ENCODE peak calls at places on chromosome 5, in five cellular contexts. One of them, this sample, is unnamed.
A peak's percentile ranks its signal among the peaks of the same experiment; 100 is the strongest.

GRCh38 chr5:59588922-59589321 is 304.6 kb downstream of the PDE4D start:
- DNase-seq in activated CD8-positive, alpha-beta T cell treated with anti-CD3 and anti-CD28 coated beads, Interleukin-2, amount 10 ng/mL, durations not matched to agents 7 days and 5 days: no peak
- DNase-seq in heart left ventricle: no peak
- DNase-seq in substantia nigra: no peak
- DNase-seq in naive B cell: no peak
- DNase-seq in this sample: no peak

GRCh38 chr5:178435321-178436238 is 154.6 kb downstream of the COL23A1 start:
- DNase-seq in activated CD8-positive, alpha-beta T cell treated with anti-CD3 and anti-CD28 coated beads, Interleukin-2, amount 10 ng/mL, durations not matched to agents 7 days and 5 days: no peak
- DNase-seq in substantia nigra: no peak
- DNase-seq in naive B cell: no peak
- DNase-seq in heart left ventricle: no peak
- DNase-seq in this sample: peak; percentile 31

GRCh38 chr5:178576591-178577351 is 13.4 kb downstream of the COL23A1 start:
- DNase-seq in naive B cell: no peak
- DNase-seq in heart left ventricle: no peak
- DNase-seq in substantia nigra: no peak
- DNase-seq in activated CD8-positive, alpha-beta T cell treated with anti-CD3 and anti-CD28 coated beads, Interleukin-2, amount 10 ng/mL, durations not matched to agents 7 days and 5 days: no peak
- DNase-seq in this sample: no peak

GRCh38 chr5:52956915-52957747 is 32.0 kb upstream of the ITGA2 start:
- DNase-seq in substantia nigra: no peak
- DNase-seq in heart left ventricle: no peak
- DNase-seq in activated CD8-positive, alpha-beta T cell treated with anti-CD3 and anti-CD28 coated beads, Interleukin-2, amount 10 ng/mL, durations not matched to agents 7 days and 5 days: no peak
- DNase-seq in naive B cell: no peak
- DNase-seq in this sample: no peak

GRCh38 chr5:122694884-122695283 is 80.0 kb upstream of the SNX2 start:
- DNase-seq in substantia nigra: no peak
- DNase-seq in activated CD8-positive, alpha-beta T cell treated with anti-CD3 and anti-CD28 coated beads, Interleukin-2, amount 10 ng/mL, durations not matched to agents 7 days and 5 days: no peak
- DNase-seq in naive B cell: no peak
- DNase-seq in heart left ventricle: no peak
- DNase-seq in this sample: no peak

GRCh38 chr5:151080620-151081425 is at the start of gene TNIP1:
- DNase-seq in naive B cell: peak; percentile 99
- DNase-seq in substantia nigra: peak; percentile 82
- DNase-seq in heart left ventricle: peak; percentile 96
- DNase-seq in activated CD8-positive, alpha-beta T cell treated with anti-CD3 and anti-CD28 coated beads, Interleukin-2, amount 10 ng/mL, durations not matched to agents 7 days and 5 days: peak; percentile 93
- DNase-seq in this sample: peak; percentile 94

GRCh38 chr5:173663810-173664526 is 47.5 kb upstream of the BOD1 start:
- DNase-seq in heart left ventricle: peak; percentile 54
- DNase-seq in activated CD8-positive, alpha-beta T cell treated with anti-CD3 and anti-CD28 coated beads, Interleukin-2, amount 10 ng/mL, durations not matched to agents 7 days and 5 days: no peak
- DNase-seq in naive B cell: no peak
- DNase-seq in substantia nigra: no peak
- DNase-seq in this sample: no peak

GRCh38 chr5:179258001-179258921 is 87.0 kb downstream of the ADAMTS2 start:
- DNase-seq in heart left ventricle: peak; percentile 19
- DNase-seq in activated CD8-positive, alpha-beta T cell treated with anti-CD3 and anti-CD28 coated beads, Interleukin-2, amount 10 ng/mL, durations not matched to agents 7 days and 5 days: no peak
- DNase-seq in substantia nigra: no peak
- DNase-seq in naive B cell: no peak
- DNase-seq in this sample: no peak

GRCh38 chr5:101686541-101686940 is 609.5 kb downstream of the SLCO4C1 start:
- DNase-seq in heart left ventricle: no peak
- DNase-seq in naive B cell: no peak
- DNase-seq in activated CD8-positive, alpha-beta T cell treated with anti-CD3 and anti-CD28 coated beads, Interleukin-2, amount 10 ng/mL, durations not matched to agents 7 days and 5 days: no peak
- DNase-seq in substantia nigra: no peak
- DNase-seq in this sample: no peak

GRCh38 chr5:131209506-131210191 is 38.9 kb downstream of the LYRM7 start:
- DNase-seq in heart left ventricle: no peak
- DNase-seq in activated CD8-positive, alpha-beta T cell treated with anti-CD3 and anti-CD28 coated beads, Interleukin-2, amount 10 ng/mL, durations not matched to agents 7 days and 5 days: peak; percentile 62
- DNase-seq in substantia nigra: no peak
- DNase-seq in naive B cell: peak; percentile 91
- DNase-seq in this sample: peak; percentile 58

GRCh38 chr5:35151151-35151920 is 79.0 kb downstream of the PRLR start:
- DNase-seq in heart left ventricle: no peak
- DNase-seq in substantia nigra: no peak
- DNase-seq in naive B cell: no peak
- DNase-seq in activated CD8-positive, alpha-beta T cell treated with anti-CD3 and anti-CD28 coated beads, Interleukin-2, amount 10 ng/mL, durations not matched to agents 7 days and 5 days: no peak
- DNase-seq in this sample: no peak

GRCh38 chr5:14491505-14491904 is 90.1 kb upstream of the OTULINL start:
- DNase-seq in activated CD8-positive, alpha-beta T cell treated with anti-CD3 and anti-CD28 coated beads, Interleukin-2, amount 10 ng/mL, durations not matched to agents 7 days and 5 days: no peak
- DNase-seq in substantia nigra: no peak
- DNase-seq in naive B cell: no peak
- DNase-seq in heart left ventricle: peak; percentile 55
- DNase-seq in this sample: no peak

GRCh38 chr5:66661149-66661548 is 65.0 kb downstream of the MAST4 start:
- DNase-seq in activated CD8-positive, alpha-beta T cell treated with anti-CD3 and anti-CD28 coated beads, Interleukin-2, amount 10 ng/mL, durations not matched to agents 7 days and 5 days: no peak
- DNase-seq in substantia nigra: no peak
- DNase-seq in naive B cell: no peak
- DNase-seq in heart left ventricle: peak; percentile 69
- DNase-seq in this sample: no peak

GRCh38 chr5:173140769-173141168 is 3.6 kb upstream of the BNIP1 start:
- DNase-seq in naive B cell: no peak
- DNase-seq in activated CD8-positive, alpha-beta T cell treated with anti-CD3 and anti-CD28 coated beads, Interleukin-2, amount 10 ng/mL, durations not matched to agents 7 days and 5 days: no peak
- DNase-seq in heart left ventricle: no peak
- DNase-seq in substantia nigra: no peak
- DNase-seq in this sample: no peak

GRCh38 chr5:148523139-148523538 is 131.2 kb downstream of the HTR4 start:
- DNase-seq in activated CD8-positive, alpha-beta T cell treated with anti-CD3 and anti-CD28 coated beads, Interleukin-2, amount 10 ng/mL, durations not matched to agents 7 days and 5 days: no peak
- DNase-seq in substantia nigra: no peak
- DNase-seq in heart left ventricle: no peak
- DNase-seq in naive B cell: no peak
- DNase-seq in this sample: no peak

GRCh38 chr5:89123607-89124006 is 240.6 kb upstream of the MEF2C start:
- DNase-seq in heart left ventricle: no peak
- DNase-seq in activated CD8-positive, alpha-beta T cell treated with anti-CD3 and anti-CD28 coated beads, Interleukin-2, amount 10 ng/mL, durations not matched to agents 7 days and 5 days: no peak
- DNase-seq in substantia nigra: no peak
- DNase-seq in naive B cell: no peak
- DNase-seq in this sample: no peak

GRCh38 chr5:45038366-45038987 is 229.7 kb downstream of the MRPS30 start:
- DNase-seq in heart left ventricle: no peak
- DNase-seq in activated CD8-positive, alpha-beta T cell treated with anti-CD3 and anti-CD28 coated beads, Interleukin-2, amount 10 ng/mL, durations not matched to agents 7 days and 5 days: no peak
- DNase-seq in substantia nigra: no peak
- DNase-seq in naive B cell: no peak
- DNase-seq in this sample: no peak

GRCh38 chr5:59536875-59537274 is 356.7 kb downstream of the PDE4D start:
- DNase-seq in activated CD8-positive, alpha-beta T cell treated with anti-CD3 and anti-CD28 coated beads, Interleukin-2, amount 10 ng/mL, durations not matched to agents 7 days and 5 days: no peak
- DNase-seq in naive B cell: no peak
- DNase-seq in substantia nigra: no peak
- DNase-seq in heart left ventricle: no peak
- DNase-seq in this sample: no peak

GRCh38 chr5:169629847-169630548 is 7.1 kb upstream of the DOCK2 start:
- DNase-seq in naive B cell: no peak
- DNase-seq in substantia nigra: no peak
- DNase-seq in activated CD8-positive, alpha-beta T cell treated with anti-CD3 and anti-CD28 coated beads, Interleukin-2, amount 10 ng/mL, durations not matched to agents 7 days and 5 days: no peak
- DNase-seq in heart left ventricle: no peak
- DNase-seq in this sample: peak; percentile 60

GRCh38 chr5:73157399-73158303 is 15.3 kb upstream of the TMEM174 start:
- DNase-seq in heart left ventricle: no peak
- DNase-seq in naive B cell: no peak
- DNase-seq in substantia nigra: no peak
- DNase-seq in activated CD8-positive, alpha-beta T cell treated with anti-CD3 and anti-CD28 coated beads, Interleukin-2, amount 10 ng/mL, durations not matched to agents 7 days and 5 days: no peak
- DNase-seq in this sample: no peak

GRCh38 chr5:126384985-126385384 is 38.2 kb upstream of the GRAMD2B start:
- DNase-seq in substantia nigra: no peak
- DNase-seq in heart left ventricle: no peak
- DNase-seq in activated CD8-positive, alpha-beta T cell treated with anti-CD3 and anti-CD28 coated beads, Interleukin-2, amount 10 ng/mL, durations not matched to agents 7 days and 5 days: no peak
- DNase-seq in naive B cell: no peak
- DNase-seq in this sample: no peak

GRCh38 chr5:139847091-139847490 is 51.5 kb downstream of the PSD2 start:
- DNase-seq in substantia nigra: no peak
- DNase-seq in naive B cell: no peak
- DNase-seq in activated CD8-positive, alpha-beta T cell treated with anti-CD3 and anti-CD28 coated beads, Interleukin-2, amount 10 ng/mL, durations not matched to agents 7 days and 5 days: no peak
- DNase-seq in heart left ventricle: no peak
- DNase-seq in this sample: no peak

GRCh38 chr5:170330568-170331054 is 33.0 kb upstream of the LCP2 start:
- DNase-seq in activated CD8-positive, alpha-beta T cell treated with anti-CD3 and anti-CD28 coated beads, Interleukin-2, amount 10 ng/mL, durations not matched to agents 7 days and 5 days: peak; percentile 54
- DNase-seq in substantia nigra: no peak
- DNase-seq in naive B cell: no peak
- DNase-seq in heart left ventricle: no peak
- DNase-seq in this sample: peak; percentile 57

GRCh38 chr5:107215581-107215980 is 455.2 kb downstream of the EFNA5 start:
- DNase-seq in naive B cell: no peak
- DNase-seq in substantia nigra: no peak
- DNase-seq in heart left ventricle: no peak
- DNase-seq in activated CD8-positive, alpha-beta T cell treated with anti-CD3 and anti-CD28 coated beads, Interleukin-2, amount 10 ng/mL, durations not matched to agents 7 days and 5 days: no peak
- DNase-seq in this sample: no peak

GRCh38 chr5:15420201-15420600 is 79.8 kb upstream of the FBXL7 start:
- DNase-seq in activated CD8-positive, alpha-beta T cell treated with anti-CD3 and anti-CD28 coated beads, Interleukin-2, amount 10 ng/mL, durations not matched to agents 7 days and 5 days: no peak
- DNase-seq in substantia nigra: no peak
- DNase-seq in heart left ventricle: peak; percentile 40
- DNase-seq in naive B cell: no peak
- DNase-seq in this sample: no peak

GRCh38 chr5:72121052-72121451 is 13.8 kb downstream of the MAP1B start:
- DNase-seq in heart left ventricle: no peak
- DNase-seq in activated CD8-positive, alpha-beta T cell treated with anti-CD3 and anti-CD28 coated beads, Interleukin-2, amount 10 ng/mL, durations not matched to agents 7 days and 5 days: no peak
- DNase-seq in naive B cell: no peak
- DNase-seq in substantia nigra: no peak
- DNase-seq in this sample: no peak

GRCh38 chr5:33195431-33196128 is 245.2 kb upstream of the TARS1 start:
- DNase-seq in naive B cell: no peak
- DNase-seq in substantia nigra: no peak
- DNase-seq in heart left ventricle: no peak
- DNase-seq in activated CD8-positive, alpha-beta T cell treated with anti-CD3 and anti-CD28 coated beads, Interleukin-2, amount 10 ng/mL, durations not matched to agents 7 days and 5 days: no peak
- DNase-seq in this sample: no peak

GRCh38 chr5:157560560-157560959 is 15.0 kb downstream of the ADAM19 start:
- DNase-seq in naive B cell: no peak
- DNase-seq in substantia nigra: no peak
- DNase-seq in heart left ventricle: no peak
- DNase-seq in activated CD8-positive, alpha-beta T cell treated with anti-CD3 and anti-CD28 coated beads, Interleukin-2, amount 10 ng/mL, durations not matched to agents 7 days and 5 days: no peak
- DNase-seq in this sample: no peak

GRCh38 chr5:147177125-147177840 is 57.5 kb upstream of the STK32A start:
- DNase-seq in naive B cell: no peak
- DNase-seq in substantia nigra: no peak
- DNase-seq in activated CD8-positive, alpha-beta T cell treated with anti-CD3 and anti-CD28 coated beads, Interleukin-2, amount 10 ng/mL, durations not matched to agents 7 days and 5 days: no peak
- DNase-seq in heart left ventricle: no peak
- DNase-seq in this sample: no peak

GRCh38 chr5:14809369-14810144 is 62.0 kb downstream of the ANKH start:
- DNase-seq in activated CD8-positive, alpha-beta T cell treated with anti-CD3 and anti-CD28 coated beads, Interleukin-2, amount 10 ng/mL, durations not matched to agents 7 days and 5 days: peak; percentile 88
- DNase-seq in naive B cell: peak; percentile 70
- DNase-seq in substantia nigra: no peak
- DNase-seq in heart left ventricle: peak; percentile 78
- DNase-seq in this sample: peak; percentile 93

GRCh38 chr5:171954721-171955120 is 51.7 kb downstream of the FBXW11 start:
- DNase-seq in substantia nigra: no peak
- DNase-seq in heart left ventricle: no peak
- DNase-seq in naive B cell: no peak
- DNase-seq in activated CD8-positive, alpha-beta T cell treated with anti-CD3 and anti-CD28 coated beads, Interleukin-2, amount 10 ng/mL, durations not matched to agents 7 days and 5 days: no peak
- DNase-seq in this sample: no peak

GRCh38 chr5:125510651-125511050 is 764.2 kb upstream of the ZNF608 start:
- DNase-seq in activated CD8-positive, alpha-beta T cell treated with anti-CD3 and anti-CD28 coated beads, Interleukin-2, amount 10 ng/mL, durations not matched to agents 7 days and 5 days: no peak
- DNase-seq in substantia nigra: no peak
- DNase-seq in naive B cell: no peak
- DNase-seq in heart left ventricle: no peak
- DNase-seq in this sample: no peak

GRCh38 chr5:20572560-20572959 is 584.6 kb upstream of the CDH18 start:
- DNase-seq in substantia nigra: no peak
- DNase-seq in heart left ventricle: no peak
- DNase-seq in naive B cell: no peak
- DNase-seq in activated CD8-positive, alpha-beta T cell treated with anti-CD3 and anti-CD28 coated beads, Interleukin-2, amount 10 ng/mL, durations not matched to agents 7 days and 5 days: no peak
- DNase-seq in this sample: no peak

This sample was measured in activated CD8-positive, alpha-beta memory T cell treated with anti-CD3 and anti-CD28 coated beads, Interleukin-2, amount 10 ng/mL, durations not matched to agents 7 days and 5 days.